ENCODE peak calls at places on chromosomes 6 and 20, in six cellular contexts. One of them, this sample, is unnamed.

GRCh38 chr6:155154158-155154830 is 109.5 kb upstream of the CLDN20 start:
- DNase-seq in IMR-90: peak; percentile 96
- DNase-seq in RWPE1: peak; percentile 57
- DNase-seq in neuronal stem cell: no peak
- DNase-seq in WERI-Rb-1: no peak
- DNase-seq in aorta: no peak
- DNase-seq in this sample: no peak

GRCh38 chr20:36988494-36988966 is 37.0 kb upstream of the SAMHD1 start:
- DNase-seq in aorta: no peak
- DNase-seq in RWPE1: no peak
- DNase-seq in IMR-90: peak; percentile 58
- DNase-seq in neuronal stem cell: no peak
- DNase-seq in WERI-Rb-1: no peak
- DNase-seq in this sample: peak; percentile 5

GRCh38 chr6:85592044-85592443 is 1.6 kb downstream of the SNX14 start:
- DNase-seq in IMR-90: no peak
- DNase-seq in aorta: no peak
- DNase-seq in RWPE1: no peak
- DNase-seq in WERI-Rb-1: no peak
- DNase-seq in neuronal stem cell: no peak
- DNase-seq in this sample: no peak

GRCh38 chr20:20483328-20483727 is 115.4 kb downstream of the INSM1 start:
- DNase-seq in aorta: no peak
- DNase-seq in IMR-90: no peak
- DNase-seq in RWPE1: no peak
- DNase-seq in WERI-Rb-1: no peak
- DNase-seq in neuronal stem cell: no peak
- DNase-seq in this sample: no peak

GRCh38 chr6:119832411-119832810 is 482.9 kb upstream of the MAN1A1 start:
- DNase-seq in RWPE1: peak; percentile 11
- DNase-seq in aorta: no peak
- DNase-seq in IMR-90: no peak
- DNase-seq in WERI-Rb-1: no peak
- DNase-seq in neuronal stem cell: no peak
- DNase-seq in this sample: no peak

GRCh38 chr6:116410945-116411623 is 40.3 kb downstream of the DSE start:
- DNase-seq in neuronal stem cell: no peak
- DNase-seq in WERI-Rb-1: no peak
- DNase-seq in IMR-90: peak; percentile 74
- DNase-seq in RWPE1: no peak
- DNase-seq in aorta: peak; percentile 51
- DNase-seq in this sample: no peak

GRCh38 chr6:125858427-125859320 is 67.9 kb downstream of the NCOA7 start:
- DNase-seq in WERI-Rb-1: peak; percentile 76
- DNase-seq in IMR-90: peak; percentile 80
- DNase-seq in aorta: no peak
- DNase-seq in RWPE1: peak; percentile 84
- DNase-seq in neuronal stem cell: peak; percentile 62
- DNase-seq in this sample: no peak

GRCh38 chr20:63166423-63167020 is 49.4 kb downstream of the YTHDF1 start:
- DNase-seq in neuronal stem cell: no peak
- DNase-seq in aorta: no peak
- DNase-seq in RWPE1: no peak
- DNase-seq in WERI-Rb-1: no peak
- DNase-seq in IMR-90: no peak
- DNase-seq in this sample: no peak

GRCh38 chr20:35768731-35769664 is 2.8 kb upstream of the PHF20 start:
- DNase-seq in RWPE1: peak; percentile 99
- DNase-seq in WERI-Rb-1: peak; percentile 68
- DNase-seq in neuronal stem cell: peak; percentile 61
- DNase-seq in IMR-90: peak; percentile 98
- DNase-seq in aorta: peak; percentile 96
- DNase-seq in this sample: peak; percentile 80

GRCh38 chr6:21265264-21266044 is 328.1 kb upstream of the SOX4 start:
- DNase-seq in IMR-90: peak; percentile 5
- DNase-seq in aorta: no peak
- DNase-seq in neuronal stem cell: no peak
- DNase-seq in WERI-Rb-1: no peak
- DNase-seq in RWPE1: peak; percentile 29
- DNase-seq in this sample: peak; percentile 97

GRCh38 chr6:7389162-7389450 is 436 bp downstream of the CAGE1 start:
- DNase-seq in neuronal stem cell: no peak
- DNase-seq in WERI-Rb-1: no peak
- DNase-seq in RWPE1: peak; percentile 67
- DNase-seq in aorta: no peak
- DNase-seq in IMR-90: peak; percentile 71
- DNase-seq in this sample: no peak

GRCh38 chr20:9635756-9636155 is 121.4 kb downstream of the LAMP5 start:
- DNase-seq in aorta: no peak
- DNase-seq in IMR-90: no peak
- DNase-seq in neuronal stem cell: no peak
- DNase-seq in WERI-Rb-1: no peak
- DNase-seq in RWPE1: no peak
- DNase-seq in this sample: no peak

GRCh38 chr6:151240036-151240685 is 394 bp downstream of the AKAP12 start:
- DNase-seq in IMR-90: peak; percentile 64
- DNase-seq in neuronal stem cell: peak; percentile 92
- DNase-seq in WERI-Rb-1: peak; percentile 89
- DNase-seq in RWPE1: peak; percentile 44
- DNase-seq in aorta: peak; percentile 88
- DNase-seq in this sample: no peak

GRCh38 chr6:12126051-12126450 is 113.9 kb downstream of the HIVEP1 start:
- DNase-seq in IMR-90: no peak
- DNase-seq in RWPE1: no peak
- DNase-seq in aorta: no peak
- DNase-seq in WERI-Rb-1: no peak
- DNase-seq in neuronal stem cell: no peak
- DNase-seq in this sample: no peak

GRCh38 chr6:31053873-31054272 is 43.6 kb downstream of the MUC22 start:
- DNase-seq in WERI-Rb-1: no peak
- DNase-seq in RWPE1: no peak
- DNase-seq in aorta: no peak
- DNase-seq in neuronal stem cell: no peak
- DNase-seq in IMR-90: no peak
- DNase-seq in this sample: no peak

GRCh38 chr6:99604161-99605073 is 2.2 kb upstream of the PRDM13 start:
- DNase-seq in RWPE1: no peak
- DNase-seq in WERI-Rb-1: no peak
- DNase-seq in aorta: no peak
- DNase-seq in IMR-90: no peak
- DNase-seq in neuronal stem cell: no peak
- DNase-seq in this sample: no peak

GRCh38 chr20:11204926-11205768 is 531.3 kb upstream of the JAG1 start:
- DNase-seq in aorta: peak; percentile 65
- DNase-seq in neuronal stem cell: peak; percentile 56
- DNase-seq in WERI-Rb-1: peak; percentile 64
- DNase-seq in RWPE1: peak; percentile 50
- DNase-seq in IMR-90: peak; percentile 71
- DNase-seq in this sample: no peak

GRCh38 chr20:19835533-19836222 is 77.6 kb downstream of the RIN2 start:
- DNase-seq in WERI-Rb-1: no peak
- DNase-seq in IMR-90: no peak
- DNase-seq in neuronal stem cell: no peak
- DNase-seq in RWPE1: no peak
- DNase-seq in aorta: no peak
- DNase-seq in this sample: no peak

GRCh38 chr20:32427996-32428395 is 69.9 kb downstream of the ASXL1 start:
- DNase-seq in RWPE1: no peak
- DNase-seq in IMR-90: no peak
- DNase-seq in aorta: no peak
- DNase-seq in neuronal stem cell: no peak
- DNase-seq in WERI-Rb-1: no peak
- DNase-seq in this sample: no peak

GRCh38 chr6:127762284-127762683 is 138.6 kb downstream of the THEMIS start:
- DNase-seq in IMR-90: no peak
- DNase-seq in neuronal stem cell: no peak
- DNase-seq in aorta: no peak
- DNase-seq in WERI-Rb-1: no peak
- DNase-seq in RWPE1: no peak
- DNase-seq in this sample: no peak

GRCh38 chr20:39660251-39660650 is 698.1 kb downstream of the DHX35 start:
- DNase-seq in IMR-90: no peak
- DNase-seq in neuronal stem cell: no peak
- DNase-seq in WERI-Rb-1: no peak
- DNase-seq in RWPE1: no peak
- DNase-seq in aorta: no peak
- DNase-seq in this sample: no peak

GRCh38 chr20:38970302-38970701 is 8.2 kb downstream of the DHX35 start:
- DNase-seq in aorta: no peak
- DNase-seq in WERI-Rb-1: no peak
- DNase-seq in RWPE1: peak; percentile 44
- DNase-seq in IMR-90: peak; percentile 88
- DNase-seq in neuronal stem cell: no peak
- DNase-seq in this sample: peak; percentile 55

GRCh38 chr20:25300496-25301170 is 52.7 kb downstream of the PYGB start:
- DNase-seq in RWPE1: no peak
- DNase-seq in neuronal stem cell: no peak
- DNase-seq in IMR-90: peak; percentile 42
- DNase-seq in aorta: no peak
- DNase-seq in WERI-Rb-1: no peak
- DNase-seq in this sample: no peak

GRCh38 chr20:31722388-31723281 is at the start of gene BCL2L1:
- DNase-seq in RWPE1: peak; percentile 91
- DNase-seq in neuronal stem cell: peak; percentile 77
- DNase-seq in aorta: peak; percentile 93
- DNase-seq in IMR-90: peak; percentile 82
- DNase-seq in WERI-Rb-1: peak; percentile 83
- DNase-seq in this sample: no peak

GRCh38 chr20:63289311-63290135 is 3.5 kb upstream of the COL20A1 start:
- DNase-seq in neuronal stem cell: no peak
- DNase-seq in IMR-90: no peak
- DNase-seq in RWPE1: no peak
- DNase-seq in aorta: peak; percentile 45
- DNase-seq in WERI-Rb-1: no peak
- DNase-seq in this sample: no peak

DNA sequence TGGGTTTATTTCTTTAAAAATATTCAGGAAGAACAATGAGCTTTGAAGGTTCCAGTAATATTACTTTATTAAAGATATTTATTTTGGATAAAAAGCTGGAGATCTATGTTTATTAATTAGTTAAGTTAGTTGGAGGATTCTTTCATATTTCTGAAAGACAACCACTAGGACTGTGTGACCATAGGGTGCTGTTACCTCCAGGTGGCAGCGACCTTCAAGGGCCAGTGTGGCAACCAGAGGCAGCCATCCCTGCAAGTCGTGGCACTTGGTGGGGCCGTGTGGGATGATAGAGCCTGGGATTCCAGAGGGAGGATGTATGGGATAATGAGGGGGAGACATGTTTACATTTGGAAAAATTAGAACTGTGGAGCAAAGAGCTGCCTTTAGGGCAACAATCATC is 95.5 kb upstream of the SCP2D1 start:
- DNase-seq in RWPE1: no peak
- DNase-seq in aorta: no peak
- DNase-seq in IMR-90: no peak
- DNase-seq in neuronal stem cell: no peak
- DNase-seq in WERI-Rb-1: no peak
- DNase-seq in this sample: no peak
- H3K27ac ChIP-seq in RWPE1: no peak overlapping the region
- H3K27ac ChIP-seq in aorta: no peak overlapping the region
- H3K27ac ChIP-seq in IMR-90: no peak overlapping the region
- H3K27ac ChIP-seq in neuronal stem cell: no peak overlapping the region
- H3K27ac ChIP-seq in WERI-Rb-1: no peak overlapping the region
- H3K27ac ChIP-seq in this sample: no peak overlapping the region

DNA sequence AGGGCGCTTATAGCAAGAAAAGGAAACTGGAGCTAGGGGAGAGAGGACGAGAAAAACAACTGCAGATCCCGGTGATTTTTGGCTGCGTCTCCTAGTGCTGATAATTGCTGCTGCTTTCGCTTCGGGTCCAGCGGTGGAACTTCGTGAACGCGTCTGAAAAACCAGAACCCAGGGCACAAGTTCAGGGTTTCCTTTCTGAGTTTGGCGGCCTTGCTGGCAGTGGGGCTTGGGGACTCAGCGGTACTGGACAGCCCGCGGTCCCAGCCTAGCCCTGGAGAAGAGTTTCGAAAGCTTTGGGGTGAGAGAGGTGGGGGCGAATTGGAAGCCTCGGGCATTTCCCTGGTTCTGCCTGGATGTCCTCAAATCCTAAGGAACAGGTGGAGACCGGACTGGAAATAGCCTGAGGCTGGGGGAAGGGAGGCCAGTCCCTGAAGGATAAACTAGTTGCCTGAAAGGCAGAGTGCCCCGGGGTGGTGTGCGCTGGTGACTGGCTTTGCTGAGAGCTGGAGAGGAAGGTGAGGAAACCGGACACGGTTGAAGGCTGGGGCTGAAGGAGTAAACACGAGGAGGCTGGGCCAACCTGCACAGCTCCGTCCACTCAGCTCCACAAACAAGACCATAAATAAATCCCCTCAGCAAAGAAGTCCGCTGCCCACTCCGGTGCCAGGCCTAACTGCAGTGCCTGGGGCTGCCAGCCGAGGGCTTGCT is 857 bp downstream of the GMPR start:
- DNase-seq in RWPE1: peak; percentile 30
- DNase-seq in aorta: peak; percentile 90
- DNase-seq in WERI-Rb-1: peak; percentile 66
- DNase-seq in neuronal stem cell: no peak
- DNase-seq in IMR-90: peak; percentile 44
- DNase-seq in this sample: peak; percentile 22
- H3K27ac ChIP-seq in RWPE1: peak overlapping the region; percentile 45
- H3K27ac ChIP-seq in aorta: peak overlapping the region; percentile 89
- H3K27ac ChIP-seq in WERI-Rb-1: no peak overlapping the region
- H3K27ac ChIP-seq in neuronal stem cell: no peak overlapping the region
- H3K27ac ChIP-seq in IMR-90: no peak overlapping the region
- H3K27ac ChIP-seq in this sample: no peak overlapping the region

GRCh38 chr6:28490191-28490890 is 25.3 kb downstream of the GPX6 start:
- DNase-seq in RWPE1: no peak
- DNase-seq in IMR-90: peak; percentile 19
- DNase-seq in WERI-Rb-1: no peak
- DNase-seq in aorta: no peak
- DNase-seq in neuronal stem cell: no peak
- DNase-seq in this sample: no peak
- H3K27ac ChIP-seq in RWPE1: no peak overlapping the region
- H3K27ac ChIP-seq in IMR-90: no peak overlapping the region
- H3K27ac ChIP-seq in WERI-Rb-1: no peak overlapping the region
- H3K27ac ChIP-seq in aorta: no peak overlapping the region
- H3K27ac ChIP-seq in neuronal stem cell: no peak overlapping the region
- H3K27ac ChIP-seq in this sample: peak overlapping the region; percentile 22

GRCh38 chr6:158070513-158070912 is 88.8 kb downstream of the SYNJ2 start:
- DNase-seq in IMR-90: no peak
- DNase-seq in neuronal stem cell: no peak
- DNase-seq in aorta: no peak
- DNase-seq in WERI-Rb-1: no peak
- DNase-seq in RWPE1: no peak
- DNase-seq in this sample: no peak
- H3K27ac ChIP-seq in IMR-90: peak overlapping the region; percentile 34
- H3K27ac ChIP-seq in neuronal stem cell: no peak overlapping the region
- H3K27ac ChIP-seq in aorta: no peak overlapping the region
- H3K27ac ChIP-seq in WERI-Rb-1: no peak overlapping the region
- H3K27ac ChIP-seq in RWPE1: peak overlapping the region; percentile 18
- H3K27ac ChIP-seq in this sample: no peak overlapping the region

DNA sequence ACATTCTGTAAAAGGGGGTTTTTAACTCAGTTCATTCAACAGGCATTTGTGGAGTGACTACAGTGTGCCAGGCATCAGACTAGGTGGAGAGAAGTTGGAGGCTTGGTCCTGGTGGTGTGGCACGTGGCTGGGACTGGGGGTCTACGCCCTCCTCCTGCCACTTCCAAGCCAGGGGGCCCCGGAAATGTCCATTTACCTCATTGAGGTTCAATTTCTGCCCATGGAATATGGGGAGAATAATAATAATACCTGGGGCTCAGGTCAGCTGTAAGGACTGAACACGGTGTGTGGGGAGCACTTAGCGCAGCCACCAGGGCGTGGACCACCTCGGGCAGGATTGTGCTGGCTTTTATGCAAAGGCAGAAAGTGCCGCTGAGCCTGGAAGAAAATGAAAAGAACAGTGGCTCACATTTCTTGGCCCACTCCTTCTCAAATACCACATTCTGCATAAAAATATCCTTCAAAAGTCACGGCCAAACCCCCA is 229.4 kb downstream of the ANKRD60 start:
- DNase-seq in RWPE1: no peak
- DNase-seq in IMR-90: no peak
- DNase-seq in aorta: no peak
- DNase-seq in WERI-Rb-1: no peak
- DNase-seq in neuronal stem cell: no peak
- DNase-seq in this sample: no peak
- H3K27ac ChIP-seq in RWPE1: no peak overlapping the region
- H3K27ac ChIP-seq in IMR-90: no peak overlapping the region
- H3K27ac ChIP-seq in aorta: no peak overlapping the region
- H3K27ac ChIP-seq in WERI-Rb-1: no peak overlapping the region
- H3K27ac ChIP-seq in neuronal stem cell: no peak overlapping the region
- H3K27ac ChIP-seq in this sample: no peak overlapping the region